ENCODE peak calls at places on chromosomes 11 and 22, in six cellular contexts. A, R, V, I, D and Q are unnamed samples. For H3K4me1, the result is how much of the 10 kb centered on the place peaks cover.

GRCh38 chr11:2802389-2803185 is 83.0 kb downstream of the CDKN1C start:
- DNase-seq in A (no peak), R (peak), V (peak), I (peak), D (no peak), Q (peak)

GRCh38 chr11:132228756-132229325 is 858.4 kb downstream of the NTM start:
- DNase-seq in A (no peak), R (no peak), V (no peak), I (no peak), D (no peak), Q (no peak)

GRCh38 chr11:117822522-117823033 is 2.0 kb downstream of the FXYD2 start:
- DNase-seq in A (no peak), R (peak), V (peak), I (peak), D (no peak), Q (no peak)

GRCh38 chr11:57474017-57474750 is 13.9 kb downstream of the RTN4RL2 start:
- DNase-seq in A (peak), R (no peak), V (no peak), I (no peak), D (no peak), Q (no peak)

GRCh38 chr11:61162092-61162935 is 1.1 kb upstream of the VPS37C start:
- DNase-seq in A (peak), R (no peak), V (no peak), I (no peak), D (peak), Q (no peak)

GRCh38 chr11:86591631-86592030 is 80.8 kb downstream of the ME3 start:
- DNase-seq in A (no peak), R (no peak), V (no peak), I (no peak), D (no peak), Q (no peak)

GRCh38 chr11:64757549-64758329 is 2.0 kb downstream of the PYGM start:
- DNase-seq in A (no peak), R (no peak), V (peak), I (peak), D (no peak), Q (no peak)

GRCh38 chr11:47161134-47161854 is 15.4 kb downstream of the ARFGAP2 start:
- DNase-seq in A (peak), R (peak), V (no peak), I (peak), D (peak), Q (peak)

GRCh38 chr22:27734066-27734465 is 67.5 kb downstream of the MN1 start:
- DNase-seq in A (no peak), R (no peak), V (peak), I (no peak), D (no peak), Q (no peak)

GRCh38 chr11:11975201-11976092 is 33.0 kb downstream of the DKK3 start:
- DNase-seq in A (no peak), R (no peak), V (peak), I (no peak), D (no peak), Q (no peak)

GRCh38 chr22:17734197-17734596 is 40.1 kb downstream of the BID start:
- DNase-seq in A (no peak), R (no peak), V (peak), I (no peak), D (no peak), Q (no peak)

GRCh38 chr22:39134366-39135091 is 18.0 kb downstream of the CBX7 start:
- DNase-seq in A (no peak), R (no peak), V (peak), I (no peak), D (no peak), Q (no peak)

GRCh38 chr11:16812274-16812673 is 73.8 kb downstream of the C11orf58 start:
- DNase-seq in A (no peak), R (no peak), V (peak), I (no peak), D (no peak), Q (no peak)

GRCh38 chr11:17579451-17579850 is 32.4 kb downstream of the OTOG start:
- DNase-seq in A (no peak), R (no peak), V (no peak), I (no peak), D (no peak), Q (no peak)

GRCh38 chr22:45628508-45628907 is 43.1 kb upstream of the ATXN10 start:
- DNase-seq in A (peak), R (no peak), V (no peak), I (no peak), D (no peak), Q (no peak)
- H3K4me1 ChIP-seq in A (under half), R (under half), V (under half), I (under half), D (under half), Q (under half)

GRCh38 chr22:46843691-46844297 is 81.3 kb downstream of the TBC1D22A start:
- DNase-seq in A (no peak), R (no peak), V (no peak), I (no peak), D (no peak), Q (no peak)

GRCh38 chr22:46846832-46847355 is 84.4 kb downstream of the TBC1D22A start:
- DNase-seq in A (no peak), R (no peak), V (no peak), I (no peak), D (no peak), Q (no peak)

GRCh38 chr22:46846154-46846831 is 83.8 kb downstream of the TBC1D22A start:
- DNase-seq in A (no peak), R (no peak), V (no peak), I (no peak), D (no peak), Q (no peak)

GRCh38 chr22:46844606-46845210 is 82.3 kb downstream of the TBC1D22A start:
- DNase-seq in A (no peak), R (no peak), V (no peak), I (no peak), D (no peak), Q (no peak)

DNA sequence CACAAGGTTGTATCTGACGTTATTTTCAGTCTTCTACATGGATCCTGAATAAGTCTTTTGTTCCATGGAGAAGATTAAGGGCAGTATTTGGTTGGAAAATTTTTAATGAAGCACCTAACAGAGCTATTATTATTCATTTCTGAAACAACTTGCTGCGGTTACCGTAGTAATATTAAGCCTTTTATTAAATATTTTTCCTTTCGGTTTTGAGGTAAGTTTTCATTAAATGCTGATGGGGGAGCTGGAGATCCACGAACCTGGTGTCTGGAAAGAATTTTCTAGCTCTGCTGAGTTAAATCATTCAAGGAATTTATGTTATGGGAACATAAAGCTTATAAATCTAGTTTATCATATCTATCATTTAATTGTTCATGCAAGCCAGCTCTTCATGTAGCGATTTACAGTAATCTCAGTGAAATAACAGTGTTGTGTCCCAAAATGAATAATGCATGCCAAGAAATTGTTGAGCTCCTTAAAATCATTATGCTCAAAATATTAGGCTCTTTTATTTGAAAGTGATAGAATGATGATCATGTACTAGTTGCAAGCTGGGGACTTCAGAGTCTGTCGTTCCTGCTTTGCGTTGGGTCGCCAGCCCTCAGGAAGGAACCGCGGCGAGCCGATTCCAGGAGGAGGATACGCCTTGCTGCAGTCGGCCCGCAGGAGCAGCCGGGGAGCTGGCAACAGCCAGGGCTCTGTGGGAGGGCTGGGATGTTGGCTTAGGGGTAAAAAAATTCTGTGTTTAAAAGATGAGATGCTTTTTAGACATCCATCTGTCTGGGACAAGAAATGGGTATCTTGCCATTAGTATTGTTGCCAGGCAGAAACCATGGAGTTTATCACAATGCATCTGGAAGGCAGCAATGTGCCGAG is 83.1 kb downstream of the TBC1D22A start:
- DNase-seq in A (no peak), R (no peak), V (no peak), I (no peak), D (no peak), Q (no peak)
- H3K4me3 ChIP-seq in A (no peak), R (peak), V (no peak), I (peak), D (no peak), Q (no peak)

GRCh38 chr11:74179234-74180126 is 8.4 kb downstream of the PPME1 start:
- DNase-seq in A (no peak), R (no peak), V (no peak), I (no peak), D (no peak), Q (no peak)
- TF ChIP-seq CTCF in A (no peak), R (no peak), V (no peak), I (no peak), D (no peak), Q (no peak)

GRCh38 chr11:62560566-62561103 is 13.1 kb downstream of the EEF1G start:
- DNase-seq in A (peak), R (peak), V (peak), I (peak), D (peak), Q (peak)
- H3K4me1 ChIP-seq in A (half or more), R (under half), V (under half), I (under half), D (under half), Q (under half)